ENCODE peak calls at places on chromosomes 1 and 21, in seven cellular contexts. S is K562, G is GM12878, O is GM12891, N is SK-N-SH, Z is H1, W is HepG2. F is an unnamed sample.

GRCh38 chr1:109528296-109528695 is 11.4 kb upstream of the GPR61 start:
- DNase-seq in S (no peak), G (no peak), O (no peak), N (no peak), Z (no peak), W (no peak), F (no peak)

GRCh38 chr1:2255420-2256369 is 27.6 kb downstream of the SKI start:
- DNase-seq in S (no peak), G (peak; percentile 78), O (no peak), N (peak; percentile 63), Z (no peak), W (peak; percentile 52), F (no peak)

GRCh38 chr1:175498002-175498401 is 245.4 kb downstream of the TNR start:
- DNase-seq in S (no peak), G (no peak), O (no peak), N (no peak), Z (no peak), W (no peak), F (no peak)

GRCh38 chr1:234724517-234725176 is 114.7 kb upstream of the IRF2BP2 start:
- DNase-seq in S (peak; percentile 52), G (no peak), O (no peak), N (peak; percentile 75), Z (no peak), W (no peak), F (no peak)

GRCh38 chr1:2413495-2414296 is 1.3 kb upstream of the PEX10 start:
- DNase-seq in S (peak; percentile 66), G (no peak), O (no peak), N (no peak), Z (no peak), W (peak; percentile 66), F (no peak)

GRCh38 chr1:233327938-233328660 is 575 bp downstream of the MAP3K21 start:
- DNase-seq in S (peak; percentile 47), G (no peak), O (peak; percentile 13), N (peak; percentile 71), Z (no peak), W (no peak), F (peak; percentile 14)

GRCh38 chr1:75970631-75971030 is 38.4 kb upstream of the ASB17 start:
- DNase-seq in S (no peak), G (no peak), O (no peak), N (no peak), Z (no peak), W (no peak), F (no peak)

GRCh38 chr1:230127105-230128054 is 60.3 kb downstream of the GALNT2 start:
- DNase-seq in S (peak; percentile 82), G (no peak), O (no peak), N (no peak), Z (no peak), W (no peak), F (no peak)

GRCh38 chr1:11862890-11863289 is 4.1 kb upstream of the NPPB start:
- DNase-seq in S (no peak), G (no peak), O (no peak), N (no peak), Z (no peak), W (no peak), F (no peak)

GRCh38 chr1:179663810-179664209 is 72.2 kb downstream of the TDRD5 start:
- DNase-seq in S (no peak), G (no peak), O (no peak), N (no peak), Z (no peak), W (no peak), F (no peak)

GRCh38 chr1:41404308-41404755 is 43.1 kb downstream of the FOXO6 start:
- DNase-seq in S (no peak), G (no peak), O (no peak), N (peak; percentile 90), Z (no peak), W (no peak), F (no peak)

GRCh38 chr1:153616885-153617428 is 832 bp upstream of the S100A14 start:
- DNase-seq in S (no peak), G (no peak), O (no peak), N (no peak), Z (no peak), W (no peak), F (no peak)

DNA sequence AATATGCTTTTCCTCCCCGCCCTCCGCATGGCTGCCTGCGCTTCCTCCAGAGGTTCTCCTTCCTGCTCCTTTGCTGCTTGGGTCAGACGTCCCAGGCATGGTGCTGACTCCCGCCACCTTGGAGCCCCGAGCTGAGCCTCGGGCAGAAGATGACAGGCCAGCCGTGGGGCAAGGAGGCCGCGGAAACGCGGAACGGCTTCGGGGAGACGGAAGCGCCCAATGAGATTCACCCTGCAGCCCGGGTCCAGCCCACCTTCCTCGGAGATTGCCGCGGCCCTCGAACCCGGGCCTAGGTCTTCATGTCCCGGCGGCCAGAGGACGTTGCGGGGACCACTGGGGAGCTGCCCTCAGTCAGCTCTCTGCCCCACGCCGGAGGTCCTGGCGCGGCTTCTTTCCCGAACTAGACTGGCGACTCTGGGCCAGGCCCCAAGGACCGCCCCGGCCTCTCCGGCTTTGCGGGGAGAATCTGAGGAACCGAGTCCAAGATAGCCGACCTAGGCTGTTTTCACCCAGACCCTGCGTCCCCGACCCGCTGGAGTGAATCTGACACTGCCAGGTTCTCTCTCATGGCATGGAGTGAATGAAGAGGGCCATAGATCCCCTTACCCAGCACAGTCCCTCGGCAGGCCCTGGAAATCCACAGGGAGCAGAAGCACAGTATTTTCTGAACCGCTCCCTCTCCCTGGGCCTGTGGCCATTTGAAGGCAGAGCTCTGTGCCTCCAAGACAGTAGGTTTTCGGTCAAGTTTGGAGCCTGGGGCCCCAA is 9.8 kb upstream of the BARHL2 start:
- DNase-seq in S (no peak), G (no peak), O (no peak), N (no peak), Z (no peak), W (no peak), F (no peak)
- TF ChIP-seq TAF1 in S (no peak), G (no peak), O (no peak), N (no peak), Z (no peak), W (no peak), F (no peak)

GRCh38 chr1:15718199-15718601 is 17.9 kb upstream of the SLC25A34 start:
- DNase-seq in S (no peak), G (no peak), O (no peak), N (no peak), Z (no peak), W (no peak), F (no peak)
- TF ChIP-seq TAF1 in S (no peak), G (no peak), O (no peak), N (no peak), Z (no peak), W (no peak), F (no peak)

GRCh38 chr21:43881283-43881682 is 16.3 kb downstream of the AGPAT3 start:
- DNase-seq in S (no peak), G (no peak), O (no peak), N (no peak), Z (no peak), W (no peak), F (no peak)

GRCh38 chr21:43880111-43880985 is 15.3 kb downstream of the AGPAT3 start:
- DNase-seq in S (no peak), G (no peak), O (no peak), N (no peak), Z (no peak), W (no peak), F (no peak)

GRCh38 chr21:43881918-43882317 is 16.9 kb downstream of the AGPAT3 start:
- DNase-seq in S (no peak), G (no peak), O (no peak), N (no peak), Z (no peak), W (no peak), F (no peak)

GRCh38 chr21:43877936-43878575 is 13.0 kb downstream of the AGPAT3 start:
- DNase-seq in S (no peak), G (no peak), O (no peak), N (no peak), Z (no peak), W (no peak), F (no peak)

DNA sequence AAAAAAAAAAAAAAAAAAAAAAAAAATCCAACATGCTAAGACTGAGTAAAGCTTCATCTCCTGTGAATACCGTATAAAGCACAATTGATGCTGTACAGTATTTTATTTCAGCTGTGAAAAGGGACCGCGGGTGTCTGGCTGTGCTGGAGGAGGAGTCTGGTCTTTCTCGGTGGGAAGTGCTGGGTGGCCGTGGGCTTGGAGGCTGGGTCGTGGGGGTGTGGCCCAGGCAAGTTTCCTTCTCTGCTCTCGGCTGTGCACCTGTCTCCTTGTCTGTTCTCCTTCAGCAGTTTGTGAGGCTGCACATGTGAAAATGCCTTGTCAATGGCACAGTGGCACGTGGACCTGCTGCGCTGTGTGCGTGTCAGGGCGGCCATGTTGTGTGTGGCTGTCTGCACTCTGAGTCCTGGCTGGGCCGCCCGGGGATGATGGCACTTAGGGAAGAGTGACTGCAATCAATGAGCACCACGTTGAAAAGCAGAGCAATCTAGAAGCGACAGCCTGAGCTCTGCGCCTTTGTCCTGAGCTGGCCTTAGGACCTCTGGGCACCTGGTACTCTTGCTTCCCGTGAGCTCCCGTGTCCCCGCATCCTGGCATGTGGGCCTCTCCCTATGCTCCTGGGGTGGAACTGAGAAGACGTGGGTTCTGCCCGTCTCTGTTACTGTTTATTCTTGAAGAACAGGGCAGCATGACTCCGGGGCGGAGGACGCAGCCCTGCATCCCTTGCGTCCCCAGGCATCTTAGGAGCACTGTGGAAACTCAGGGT is 14.5 kb downstream of the AGPAT3 start:
- DNase-seq in S (no peak), G (no peak), O (no peak), N (no peak), Z (no peak), W (no peak), F (no peak)
- TF ChIP-seq TAF1 in S (no peak), G (no peak), O (no peak), N (no peak), Z (no peak), W (no peak), F (no peak)

GRCh38 chr1:166975361-166976129 is at the start of gene ILDR2:
- DNase-seq in S (peak; percentile 78), G (no peak), O (peak; percentile 61), N (peak; percentile 78), Z (peak; percentile 25), W (no peak), F (peak; percentile 53)

GRCh38 chr1:166972193-166972592 is 3.1 kb downstream of the ILDR2 start:
- DNase-seq in S (no peak), G (no peak), O (no peak), N (no peak), Z (no peak), W (no peak), F (no peak)

GRCh38 chr1:166972827-166973226 is 2.5 kb downstream of the ILDR2 start:
- DNase-seq in S (no peak), G (no peak), O (no peak), N (no peak), Z (no peak), W (no peak), F (no peak)

GRCh38 chr1:166977951-166978350 is 2.6 kb upstream of the ILDR2 start:
- DNase-seq in S (no peak), G (no peak), O (no peak), N (no peak), Z (no peak), W (no peak), F (no peak)

DNA sequence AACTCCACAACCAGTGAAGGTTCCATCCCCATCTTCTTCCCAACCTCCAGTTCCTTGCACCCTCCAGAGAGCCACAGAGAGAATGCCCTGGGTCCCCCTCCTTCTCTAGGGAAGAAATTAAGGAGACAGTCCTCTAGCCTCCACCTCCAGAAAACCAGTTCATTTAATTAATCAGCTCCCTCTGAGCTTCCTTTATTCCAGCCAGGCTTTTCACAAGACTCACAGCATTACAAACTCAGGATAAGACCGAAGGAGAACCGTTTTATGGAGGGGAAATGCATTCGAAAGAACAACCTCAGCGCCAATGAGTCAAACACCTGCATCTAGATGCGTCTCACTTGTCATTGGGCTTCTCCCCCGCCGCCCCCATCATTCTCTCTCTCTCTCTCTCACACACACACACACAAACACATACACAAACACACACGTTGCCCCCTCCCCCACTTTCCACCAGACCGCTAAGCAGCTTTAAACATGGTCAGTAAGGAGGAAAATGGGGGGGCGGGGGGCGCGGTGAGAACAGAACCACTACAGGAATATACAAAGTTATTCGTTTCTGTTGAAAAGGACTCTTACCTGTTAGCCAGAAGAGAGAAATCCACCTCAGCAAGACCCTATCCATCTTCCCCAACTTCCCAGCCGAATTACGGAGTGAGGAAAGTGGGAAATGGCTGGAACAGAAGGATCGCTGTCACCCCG is 544 bp downstream of the ILDR2 start:
- DNase-seq in S (no peak), G (no peak), O (no peak), N (no peak), Z (no peak), W (no peak), F (no peak)
- TF ChIP-seq TAF1 in S (no peak), G (no peak), O (no peak), N (no peak), Z (no peak), W (no peak), F (no peak)

F was measured in GM12892.